ENCODE peak calls at places on chromosomes 5 and 9, in ten cellular contexts. One of them, this sample, is unnamed.

GRCh38 chr9:127180457-127181314 is 58.3 kb upstream of the ANGPTL2 start:
- DNase-seq in HepG2: no peak
- DNase-seq in transverse colon: peak; percentile 3
- DNase-seq in breast epithelium: peak; percentile 15
- DNase-seq in spleen: peak; percentile 55
- DNase-seq in GM12878: no peak
- DNase-seq in upper lobe of left lung: peak; percentile 14
- DNase-seq in HCT116: no peak
- DNase-seq in K562: no peak
- DNase-seq in H1: no peak
- DNase-seq in this sample: peak; percentile 16

GRCh38 chr5:135426102-135427082 is 20.8 kb downstream of the DCANP1 start:
- DNase-seq in transverse colon: no peak
- DNase-seq in spleen: no peak
- DNase-seq in GM12878: peak; percentile 12
- DNase-seq in H1: no peak
- DNase-seq in HepG2: peak; percentile 66
- DNase-seq in HCT116: peak; percentile 65
- DNase-seq in breast epithelium: no peak
- DNase-seq in K562: peak; percentile 63
- DNase-seq in upper lobe of left lung: no peak
- DNase-seq in this sample: no peak

GRCh38 chr9:138053321-138053868 is 175.8 kb downstream of the CACNA1B start:
- DNase-seq in transverse colon: no peak
- DNase-seq in HepG2: no peak
- DNase-seq in breast epithelium: no peak
- DNase-seq in K562: peak; percentile 95
- DNase-seq in spleen: peak; percentile 38
- DNase-seq in upper lobe of left lung: peak; percentile 13
- DNase-seq in H1: no peak
- DNase-seq in GM12878: no peak
- DNase-seq in HCT116: peak; percentile 22
- DNase-seq in this sample: peak; percentile 19

GRCh38 chr9:105842023-105842644 is 147.8 kb downstream of the TMEM38B start:
- DNase-seq in GM12878: peak; percentile 3
- DNase-seq in H1: no peak
- DNase-seq in upper lobe of left lung: no peak
- DNase-seq in transverse colon: peak; percentile 13
- DNase-seq in HCT116: peak; percentile 18
- DNase-seq in HepG2: peak; percentile 16
- DNase-seq in K562: peak; percentile 51
- DNase-seq in breast epithelium: no peak
- DNase-seq in spleen: no peak
- DNase-seq in this sample: no peak

GRCh38 chr5:16554110-16554509 is 62.7 kb downstream of the RETREG1 start:
- DNase-seq in K562: no peak
- DNase-seq in breast epithelium: no peak
- DNase-seq in spleen: no peak
- DNase-seq in GM12878: no peak
- DNase-seq in upper lobe of left lung: no peak
- DNase-seq in transverse colon: peak; percentile 40
- DNase-seq in HCT116: no peak
- DNase-seq in HepG2: no peak
- DNase-seq in H1: no peak
- DNase-seq in this sample: peak; percentile 58

GRCh38 chr5:17882760-17883488 is 248.7 kb downstream of the TAF11L14 start:
- DNase-seq in HepG2: no peak
- DNase-seq in HCT116: no peak
- DNase-seq in upper lobe of left lung: no peak
- DNase-seq in H1: peak; percentile 13
- DNase-seq in K562: no peak
- DNase-seq in GM12878: no peak
- DNase-seq in transverse colon: no peak
- DNase-seq in spleen: no peak
- DNase-seq in breast epithelium: no peak
- DNase-seq in this sample: no peak

GRCh38 chr5:109654455-109654854 is 35.3 kb upstream of the MAN2A1 start:
- DNase-seq in H1: no peak
- DNase-seq in HCT116: no peak
- DNase-seq in spleen: no peak
- DNase-seq in GM12878: no peak
- DNase-seq in HepG2: no peak
- DNase-seq in upper lobe of left lung: peak; percentile 28
- DNase-seq in K562: no peak
- DNase-seq in transverse colon: no peak
- DNase-seq in breast epithelium: no peak
- DNase-seq in this sample: no peak

GRCh38 chr5:89421035-89421434 is 538.1 kb upstream of the MEF2C start:
- DNase-seq in HCT116: no peak
- DNase-seq in breast epithelium: no peak
- DNase-seq in spleen: no peak
- DNase-seq in K562: no peak
- DNase-seq in HepG2: no peak
- DNase-seq in upper lobe of left lung: no peak
- DNase-seq in GM12878: no peak
- DNase-seq in H1: no peak
- DNase-seq in transverse colon: no peak
- DNase-seq in this sample: no peak

GRCh38 chr5:139297439-139298133 is 4.0 kb downstream of the MATR3 start:
- DNase-seq in H1: no peak
- DNase-seq in GM12878: no peak
- DNase-seq in HCT116: no peak
- DNase-seq in spleen: no peak
- DNase-seq in HepG2: no peak
- DNase-seq in breast epithelium: no peak
- DNase-seq in upper lobe of left lung: no peak
- DNase-seq in transverse colon: no peak
- DNase-seq in K562: no peak
- DNase-seq in this sample: no peak

GRCh38 chr5:114062940-114063867 is 298.7 kb upstream of the KCNN2 start:
- DNase-seq in upper lobe of left lung: no peak
- DNase-seq in GM12878: no peak
- DNase-seq in spleen: no peak
- DNase-seq in K562: no peak
- DNase-seq in HepG2: no peak
- DNase-seq in H1: no peak
- DNase-seq in breast epithelium: no peak
- DNase-seq in transverse colon: no peak
- DNase-seq in HCT116: no peak
- DNase-seq in this sample: no peak

GRCh38 chr5:73250645-73251044 is 77.7 kb downstream of the TMEM174 start:
- DNase-seq in upper lobe of left lung: no peak
- DNase-seq in HepG2: no peak
- DNase-seq in transverse colon: no peak
- DNase-seq in GM12878: no peak
- DNase-seq in HCT116: no peak
- DNase-seq in breast epithelium: no peak
- DNase-seq in K562: no peak
- DNase-seq in H1: no peak
- DNase-seq in spleen: no peak
- DNase-seq in this sample: no peak

GRCh38 chr5:172410160-172410559 is 44.2 kb downstream of the SH3PXD2B start:
- DNase-seq in breast epithelium: no peak
- DNase-seq in upper lobe of left lung: no peak
- DNase-seq in GM12878: peak; percentile 24
- DNase-seq in HCT116: no peak
- DNase-seq in K562: no peak
- DNase-seq in spleen: no peak
- DNase-seq in HepG2: no peak
- DNase-seq in H1: no peak
- DNase-seq in transverse colon: no peak
- DNase-seq in this sample: no peak

GRCh38 chr9:6133346-6134063 is 82.1 kb upstream of the IL33 start:
- DNase-seq in spleen: no peak
- DNase-seq in HCT116: no peak
- DNase-seq in breast epithelium: no peak
- DNase-seq in H1: no peak
- DNase-seq in HepG2: no peak
- DNase-seq in upper lobe of left lung: no peak
- DNase-seq in K562: no peak
- DNase-seq in GM12878: peak; percentile 69
- DNase-seq in transverse colon: no peak
- DNase-seq in this sample: no peak

GRCh38 chr5:40754381-40755092 is 1.2 kb downstream of the TTC33 start:
- DNase-seq in spleen: no peak
- DNase-seq in transverse colon: no peak
- DNase-seq in GM12878: no peak
- DNase-seq in HepG2: no peak
- DNase-seq in HCT116: no peak
- DNase-seq in breast epithelium: no peak
- DNase-seq in H1: no peak
- DNase-seq in K562: no peak
- DNase-seq in upper lobe of left lung: no peak
- DNase-seq in this sample: no peak

GRCh38 chr5:40755407-40756365 is at the start of gene TTC33:
- DNase-seq in breast epithelium: peak; percentile 93
- DNase-seq in upper lobe of left lung: peak; percentile 98
- DNase-seq in HepG2: peak; percentile 91
- DNase-seq in spleen: peak; percentile 99
- DNase-seq in H1: peak; percentile 88
- DNase-seq in GM12878: peak; percentile 61
- DNase-seq in K562: peak; percentile 94
- DNase-seq in transverse colon: peak; percentile 96
- DNase-seq in HCT116: peak; percentile 89
- DNase-seq in this sample: peak; percentile 96

GRCh38 chr5:40757400-40757799 is 1.6 kb upstream of the TTC33 start:
- DNase-seq in HCT116: no peak
- DNase-seq in H1: no peak
- DNase-seq in upper lobe of left lung: no peak
- DNase-seq in transverse colon: no peak
- DNase-seq in spleen: no peak
- DNase-seq in GM12878: no peak
- DNase-seq in breast epithelium: no peak
- DNase-seq in HepG2: no peak
- DNase-seq in K562: no peak
- DNase-seq in this sample: no peak

GRCh38 chr5:40755093-40755406 is 711 bp downstream of the TTC33 start:
- DNase-seq in H1: no peak
- DNase-seq in spleen: peak; percentile 86
- DNase-seq in GM12878: peak; percentile 49
- DNase-seq in K562: peak; percentile 61
- DNase-seq in HCT116: peak; percentile 59
- DNase-seq in HepG2: peak; percentile 66
- DNase-seq in transverse colon: peak; percentile 79
- DNase-seq in breast epithelium: peak; percentile 66
- DNase-seq in upper lobe of left lung: peak; percentile 86
- DNase-seq in this sample: peak; percentile 75
- TF ChIP-seq POLR2A in H1: no peak
- TF ChIP-seq POLR2A in spleen: no peak
- TF ChIP-seq POLR2A in GM12878: no peak
- TF ChIP-seq POLR2A in K562: no peak
- TF ChIP-seq POLR2A in HCT116: no peak
- TF ChIP-seq POLR2A in HepG2: no peak
- TF ChIP-seq POLR2A in transverse colon: no peak
- TF ChIP-seq POLR2A in breast epithelium: no peak
- TF ChIP-seq POLR2A in upper lobe of left lung: no peak
- TF ChIP-seq POLR2A in this sample: no peak

DNA sequence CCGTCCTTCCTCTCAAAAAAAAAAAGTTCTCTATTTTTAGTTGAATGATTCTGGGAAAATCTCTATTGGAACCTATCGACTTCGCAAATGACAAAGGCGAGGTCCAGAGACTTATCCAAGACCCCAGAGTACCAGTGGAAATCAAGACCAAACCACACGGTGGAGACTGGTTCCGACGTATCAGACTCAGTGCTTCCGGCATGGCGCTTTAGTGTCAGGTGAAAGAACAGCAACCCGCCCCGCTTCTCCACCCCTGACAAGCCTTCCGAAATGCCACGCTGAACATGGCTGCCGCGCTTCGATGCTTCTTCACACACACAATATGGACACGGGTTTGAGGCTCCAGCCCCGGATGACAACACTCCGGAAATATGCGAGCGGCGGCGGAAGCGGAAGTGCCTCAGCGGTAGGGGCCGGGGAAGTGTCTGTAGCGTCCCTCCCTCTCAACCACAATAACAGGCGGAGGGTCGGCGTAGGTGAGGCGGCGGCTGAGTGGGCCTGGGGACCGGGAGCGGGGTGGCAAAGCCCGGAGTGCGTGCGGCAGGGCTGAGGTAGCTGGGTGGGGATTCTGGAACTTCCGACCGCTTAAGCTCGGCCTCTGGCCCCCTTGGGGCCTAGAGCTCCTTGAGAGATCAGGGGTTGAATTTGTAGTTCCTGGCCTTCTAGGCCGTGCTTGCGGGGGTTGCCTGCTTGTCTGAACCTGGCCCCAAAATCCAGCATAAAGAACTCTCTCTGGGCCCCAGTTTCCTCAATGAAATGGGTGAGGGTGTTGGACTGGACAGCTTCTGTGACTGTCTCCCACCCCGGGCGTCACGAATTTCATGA is at the start of gene FBXO38:
- DNase-seq in K562: peak; percentile 93
- DNase-seq in transverse colon: peak; percentile 98
- DNase-seq in upper lobe of left lung: peak; percentile 98
- DNase-seq in spleen: peak; percentile 99
- DNase-seq in H1: peak; percentile 94
- DNase-seq in breast epithelium: peak; percentile 97
- DNase-seq in HepG2: peak; percentile 97
- DNase-seq in GM12878: peak; percentile 95
- DNase-seq in HCT116: peak; percentile 94
- DNase-seq in this sample: peak; percentile 97
- H3K4me3 ChIP-seq in K562: peak within 1 kb of the TSS; percentile 83
- H3K4me3 ChIP-seq in transverse colon: peak within 1 kb of the TSS; percentile 22
- H3K4me3 ChIP-seq in upper lobe of left lung: peak within 1 kb of the TSS; percentile 51
- H3K4me3 ChIP-seq in spleen: peak within 1 kb of the TSS; percentile 73
- H3K4me3 ChIP-seq in H1: peak within 1 kb of the TSS; percentile 93
- H3K4me3 ChIP-seq in breast epithelium: peak within 1 kb of the TSS; percentile 65
- H3K4me3 ChIP-seq in HepG2: peak within 1 kb of the TSS; percentile 92
- H3K4me3 ChIP-seq in GM12878: peak within 1 kb of the TSS; percentile 86
- H3K4me3 ChIP-seq in HCT116: peak within 1 kb of the TSS; percentile 85
- H3K4me3 ChIP-seq in this sample: peak within 1 kb of the TSS; percentile 66

DNA sequence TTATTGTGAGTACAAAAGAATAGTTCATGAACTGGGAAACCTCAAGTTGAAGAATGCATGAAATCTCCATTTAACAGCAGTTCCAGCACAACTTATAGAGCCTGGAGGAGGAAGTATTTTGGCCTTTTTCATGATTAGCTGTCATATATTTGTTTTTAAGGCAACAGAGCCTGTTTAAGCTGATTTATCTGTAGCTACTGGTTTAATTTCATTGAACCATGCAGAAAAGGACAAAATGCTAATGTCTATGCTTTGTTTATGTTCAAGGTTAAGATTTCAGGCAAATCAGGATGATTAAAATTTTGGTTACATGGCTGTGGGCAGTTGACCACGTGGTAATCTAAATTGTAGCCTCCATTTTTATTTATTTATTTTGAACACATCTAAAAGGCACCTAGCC is 12.1 kb downstream of the SPINK1 start:
- DNase-seq in HepG2: no peak
- DNase-seq in transverse colon: no peak
- DNase-seq in H1: no peak
- DNase-seq in spleen: no peak
- DNase-seq in GM12878: no peak
- DNase-seq in HCT116: no peak
- DNase-seq in breast epithelium: no peak
- DNase-seq in upper lobe of left lung: no peak
- DNase-seq in K562: no peak
- DNase-seq in this sample: no peak
- TF ChIP-seq POLR2AphosphoS5 in HepG2: no peak
- TF ChIP-seq POLR2AphosphoS5 in transverse colon: no peak
- TF ChIP-seq POLR2AphosphoS5 in H1: no peak
- TF ChIP-seq POLR2AphosphoS5 in spleen: no peak
- TF ChIP-seq POLR2AphosphoS5 in GM12878: no peak
- TF ChIP-seq POLR2AphosphoS5 in HCT116: no peak
- TF ChIP-seq POLR2AphosphoS5 in breast epithelium: no peak
- TF ChIP-seq POLR2AphosphoS5 in upper lobe of left lung: no peak
- TF ChIP-seq POLR2AphosphoS5 in K562: no peak
- TF ChIP-seq POLR2AphosphoS5 in this sample: no peak

GRCh38 chr9:117704024-117704575 is at the start of gene TLR4:
- DNase-seq in HepG2: no peak
- DNase-seq in HCT116: no peak
- DNase-seq in breast epithelium: peak; percentile 35
- DNase-seq in spleen: peak; percentile 90
- DNase-seq in K562: no peak
- DNase-seq in H1: no peak
- DNase-seq in GM12878: peak; percentile 45
- DNase-seq in upper lobe of left lung: peak; percentile 78
- DNase-seq in transverse colon: peak; percentile 71
- DNase-seq in this sample: peak; percentile 54
- TF ChIP-seq POLR2A in HepG2: no peak
- TF ChIP-seq POLR2A in HCT116: no peak
- TF ChIP-seq POLR2A in breast epithelium: no peak
- TF ChIP-seq POLR2A in spleen: no peak
- TF ChIP-seq POLR2A in K562: no peak
- TF ChIP-seq POLR2A in H1: no peak
- TF ChIP-seq POLR2A in GM12878: no peak
- TF ChIP-seq POLR2A in upper lobe of left lung: no peak
- TF ChIP-seq POLR2A in transverse colon: peak; percentile 78
- TF ChIP-seq POLR2A in this sample: no peak

This sample was measured in stomach.